ENCODE peak calls at places on chromosomes 13 and 19, in eight cellular contexts. N, J, B, T, R, K, I and V are unnamed samples.

GRCh38 chr19:38358071-38358470 is 16.3 kb upstream of the PSMD8 start:
- DNase-seq in N (no peak), J (no peak), B (no peak), T (no peak), R (no peak), K (no peak), I (no peak), V (no peak)

GRCh38 chr13:99662678-99663077 is 161.4 kb downstream of the TM9SF2 start:
- DNase-seq in N (no peak), J (no peak), B (no peak), T (no peak), R (no peak), K (no peak), I (no peak), V (no peak)

GRCh38 chr19:15313649-15314279 is 18.6 kb downstream of the BRD4 start:
- DNase-seq in N (no peak), J (no peak), B (no peak), T (no peak), R (no peak), K (no peak), I (no peak), V (no peak)

GRCh38 chr19:29547361-29547960 is 21.7 kb downstream of the VSTM2B start:
- DNase-seq in N (no peak), J (no peak), B (no peak), T (no peak), R (no peak), K (no peak), I (no peak), V (no peak)

GRCh38 chr19:1975081-1975480 is 34.1 kb downstream of the CSNK1G2 start:
- DNase-seq in N (no peak), J (no peak), B (no peak), T (peak; percentile 17), R (peak; percentile 33), K (no peak), I (no peak), V (no peak)

GRCh38 chr19:6521718-6522646 is 8.8 kb upstream of the TNFSF9 start:
- DNase-seq in N (no peak), J (peak; percentile 91), B (no peak), T (peak; percentile 51), R (peak; percentile 36), K (no peak), I (no peak), V (no peak)

GRCh38 chr19:55923556-55923955 is 8.6 kb downstream of the NLRP13 start:
- DNase-seq in N (no peak), J (no peak), B (no peak), T (no peak), R (no peak), K (no peak), I (no peak), V (no peak)

GRCh38 chr19:1615156-1615765 is 10.0 kb upstream of the UQCR11 start:
- DNase-seq in N (no peak), J (no peak), B (no peak), T (no peak), R (no peak), K (no peak), I (no peak), V (no peak)

GRCh38 chr19:13834308-13834790 is 39.1 kb downstream of the ZSWIM4 start:
- DNase-seq in N (no peak), J (no peak), B (no peak), T (peak; percentile 83), R (no peak), K (no peak), I (peak; percentile 84), V (no peak)

GRCh38 chr13:48808689-48809088 is 155.0 kb downstream of the CYSLTR2 start:
- DNase-seq in N (no peak), J (no peak), B (no peak), T (peak; percentile 53), R (peak; percentile 46), K (no peak), I (no peak), V (no peak)

GRCh38 chr19:44718441-44719261 is 19.7 kb downstream of the CEACAM16 start:
- DNase-seq in N (peak; percentile 69), J (no peak), B (peak; percentile 56), T (no peak), R (peak; percentile 93), K (peak; percentile 78), I (no peak), V (no peak)

DNA sequence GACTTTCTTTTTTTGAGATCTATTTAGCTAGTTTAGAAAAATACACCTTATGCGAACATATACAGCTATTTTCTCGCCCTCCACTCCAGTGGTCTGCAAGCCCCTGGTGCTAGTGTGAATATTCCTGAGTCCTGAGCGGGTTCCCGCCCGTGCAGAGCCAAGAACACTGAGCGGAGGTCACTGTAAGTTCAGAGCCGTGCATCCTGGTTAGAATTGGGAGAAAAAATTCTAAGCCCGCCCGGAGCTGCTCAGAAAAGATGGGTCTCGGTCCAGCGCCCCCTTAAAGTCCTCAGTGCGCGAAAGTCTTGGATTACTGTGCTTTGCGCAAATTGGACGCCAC is 117.7 kb downstream of the KCNRG start:
- DNase-seq in N (peak; percentile 29), J (no peak), B (no peak), T (no peak), R (no peak), K (no peak), I (no peak), V (no peak)
- H3K4me3 ChIP-seq in N (no peak overlapping the region), J (no peak overlapping the region), B (no peak overlapping the region), T (no peak overlapping the region), R (no peak overlapping the region), K (no peak overlapping the region), I (no peak overlapping the region), V (no peak overlapping the region)

GRCh38 chr19:39817888-39818561 is 15.9 kb downstream of the DYRK1B start:
- DNase-seq in N (no peak), J (no peak), B (no peak), T (no peak), R (no peak), K (no peak), I (no peak), V (no peak)

GRCh38 chr19:39818626-39819097 is 15.3 kb downstream of the DYRK1B start:
- DNase-seq in N (no peak), J (peak; percentile 80), B (no peak), T (no peak), R (no peak), K (no peak), I (no peak), V (no peak)

GRCh38 chr19:39820696-39821095 is 13.3 kb downstream of the DYRK1B start:
- DNase-seq in N (no peak), J (no peak), B (no peak), T (no peak), R (no peak), K (no peak), I (no peak), V (no peak)

GRCh38 chr19:39816287-39817048 is 17.5 kb downstream of the DYRK1B start:
- DNase-seq in N (no peak), J (no peak), B (no peak), T (no peak), R (no peak), K (no peak), I (no peak), V (no peak)

DNA sequence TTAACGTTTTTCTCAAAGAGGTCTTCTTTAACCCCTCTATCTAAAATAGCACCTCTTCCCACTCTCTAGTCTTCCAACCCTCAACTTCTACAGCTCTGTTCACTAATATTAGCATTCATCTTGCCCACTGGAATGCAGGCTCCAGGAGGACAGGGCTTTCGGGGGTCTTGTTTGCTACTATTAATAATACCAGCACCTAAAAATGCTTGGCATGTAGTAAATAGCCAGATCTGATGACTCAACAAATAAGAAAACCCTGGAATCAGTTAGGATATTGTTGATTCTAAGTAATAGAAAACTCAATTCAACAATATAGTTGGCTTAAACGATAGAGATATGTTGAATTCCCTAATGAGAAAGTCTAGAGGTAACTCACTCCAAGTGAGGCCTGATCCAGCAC is 14.2 kb downstream of the DYRK1B start:
- DNase-seq in N (no peak), J (no peak), B (no peak), T (no peak), R (no peak), K (no peak), I (no peak), V (no peak)
- H3K4me3 ChIP-seq in N (no peak overlapping the region), J (no peak overlapping the region), B (no peak overlapping the region), T (no peak overlapping the region), R (no peak overlapping the region), K (no peak overlapping the region), I (no peak overlapping the region), V (no peak overlapping the region)

GRCh38 chr13:31943591-31943990 is 88.0 kb upstream of the FRY start:
- DNase-seq in N (no peak), J (no peak), B (peak; percentile 22), T (peak; percentile 74), R (no peak), K (no peak), I (no peak), V (no peak)

GRCh38 chr13:31947105-31947504 is 84.5 kb upstream of the FRY start:
- DNase-seq in N (no peak), J (no peak), B (no peak), T (peak; percentile 24), R (no peak), K (no peak), I (no peak), V (no peak)

GRCh38 chr13:31946091-31946770 is 85.3 kb upstream of the FRY start:
- DNase-seq in N (no peak), J (no peak), B (no peak), T (peak; percentile 49), R (peak; percentile 34), K (no peak), I (no peak), V (no peak)

GRCh38 chr13:31945202-31945978 is 86.2 kb upstream of the FRY start:
- DNase-seq in N (no peak), J (no peak), B (peak; percentile 32), T (peak; percentile 96), R (peak; percentile 78), K (peak; percentile 66), I (peak; percentile 96), V (peak; percentile 85)

DNA sequence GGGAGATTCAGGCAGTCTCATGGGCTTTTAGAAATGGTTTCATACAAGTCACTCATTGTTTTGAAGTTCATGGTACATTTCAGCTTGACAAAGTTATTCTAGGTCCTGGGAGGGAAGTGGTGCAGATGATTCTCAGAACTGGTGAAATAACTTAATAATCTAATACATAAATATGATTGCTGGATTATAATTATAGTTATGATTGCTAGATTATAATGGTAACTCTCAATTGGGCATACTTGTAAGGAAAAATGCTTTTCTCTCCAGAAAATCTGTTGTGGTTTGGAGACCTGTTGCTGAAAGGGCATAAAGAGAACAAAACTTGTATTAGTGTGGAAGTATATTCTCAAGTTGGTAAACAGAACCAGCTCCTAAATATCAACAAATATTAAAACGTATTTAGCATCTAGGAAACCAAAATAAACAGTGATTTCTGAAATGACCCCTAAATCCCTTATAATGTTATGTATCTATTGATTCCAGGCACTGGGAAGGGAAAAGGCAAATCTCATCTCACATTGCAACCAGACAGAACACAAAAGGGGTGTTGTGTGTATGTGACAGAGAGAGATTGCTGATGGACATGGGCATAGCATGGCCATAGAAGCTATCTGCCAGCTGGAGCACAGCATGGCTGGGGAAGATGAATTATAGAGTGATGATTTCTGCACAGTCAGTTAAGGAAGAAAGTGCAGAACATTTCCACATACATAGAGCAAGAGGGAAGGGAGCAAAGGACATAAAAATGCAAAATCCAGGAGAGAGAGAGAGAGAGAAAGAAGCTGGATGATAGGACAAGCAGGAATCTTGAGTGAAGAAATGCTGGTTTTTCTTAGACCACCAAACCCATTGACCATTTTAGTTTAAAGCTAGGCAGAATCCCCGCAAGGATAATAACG is 87.1 kb upstream of the FRY start:
- DNase-seq in N (no peak), J (no peak), B (no peak), T (peak; percentile 43), R (no peak), K (no peak), I (no peak), V (peak; percentile 22)
- H3K4me3 ChIP-seq in N (no peak overlapping the region), J (no peak overlapping the region), B (no peak overlapping the region), T (peak overlapping the region; percentile 31), R (no peak overlapping the region), K (peak overlapping the region; percentile 5), I (no peak overlapping the region), V (no peak overlapping the region)

GRCh38 chr19:41999071-41999877 is 5.2 kb upstream of the ATP1A3 start:
- DNase-seq in N (no peak), J (no peak), B (no peak), T (peak; percentile 42), R (no peak), K (no peak), I (no peak), V (no peak)
- H3K4me3 ChIP-seq in N (no peak overlapping the region), J (no peak overlapping the region), B (no peak overlapping the region), T (no peak overlapping the region), R (no peak overlapping the region), K (peak overlapping the region; percentile 45), I (no peak overlapping the region), V (no peak overlapping the region)